ENCODE peak calls at places on chromosomes 5 and 9, in four cellular contexts. Z is RWPE1, B is SJSA1, T is neuronal stem cell. U is an unnamed sample.

GRCh38 chr5:1846583-1846982 is 36.1 kb downstream of the IRX4 start:
- DNase-seq in Z (no peak), B (no peak), T (no peak), U (no peak)

GRCh38 chr5:1763960-1764605 is 35.6 kb downstream of the MRPL36 start:
- DNase-seq in Z (no peak), B (no peak), T (no peak), U (no peak)

GRCh38 chr5:53069626-53070025 is 39.9 kb downstream of the MOCS2 start:
- DNase-seq in Z (no peak), B (peak), T (no peak), U (peak)

GRCh38 chr9:104831681-104832080 is 67.8 kb downstream of the NIPSNAP3B start:
- DNase-seq in Z (peak), B (peak), T (no peak), U (peak)

GRCh38 chr5:134114886-134115805 is 665 bp downstream of the TCF7 start:
- DNase-seq in Z (peak), B (peak), T (no peak), U (no peak)

GRCh38 chr9:128735373-128735772 is 11.4 kb upstream of the ZDHHC12 start:
- DNase-seq in Z (no peak), B (no peak), T (no peak), U (no peak)

GRCh38 chr5:150175536-150175935 is 9.0 kb downstream of the CDX1 start:
- DNase-seq in Z (peak), B (peak), T (no peak), U (no peak)

GRCh38 chr9:126621919-126622735 is 8.4 kb downstream of the LMX1B start:
- DNase-seq in Z (no peak), B (no peak), T (no peak), U (no peak)

GRCh38 chr9:111896942-111897830 is 572 bp downstream of the UGCG start:
- DNase-seq in Z (peak), B (peak), T (no peak), U (no peak)

GRCh38 chr5:94690778-94691177 is 72.3 kb downstream of the SLF1 start:
- DNase-seq in Z (no peak), B (no peak), T (no peak), U (no peak)

GRCh38 chr9:15510789-15511575 is at the start of gene PSIP1:
- DNase-seq in Z (peak), B (peak), T (peak), U (no peak)

GRCh38 chr5:153835891-153836515 is 202.7 kb downstream of the FAM114A2 start:
- DNase-seq in Z (no peak), B (no peak), T (no peak), U (no peak)

GRCh38 chr5:68499952-68500351 is 284.4 kb downstream of the PIK3R1 start:
- DNase-seq in Z (peak), B (no peak), T (no peak), U (no peak)

GRCh38 chr5:84304591-84304990 is 80.1 kb downstream of the EDIL3 start:
- DNase-seq in Z (no peak), B (no peak), T (no peak), U (no peak)

GRCh38 chr5:32352685-32353084 is 39.9 kb upstream of the MTMR12 start:
- DNase-seq in Z (no peak), B (no peak), T (no peak), U (no peak)

GRCh38 chr5:179266291-179267070 is 78.8 kb downstream of the ADAMTS2 start:
- DNase-seq in Z (no peak), B (no peak), T (no peak), U (no peak)

GRCh38 chr9:115189686-115190085 is 71.7 kb upstream of the TNC start:
- DNase-seq in Z (no peak), B (no peak), T (no peak), U (no peak)

GRCh38 chr9:109956811-109957440 is 176.9 kb downstream of the PALM2AKAP2 start:
- DNase-seq in Z (no peak), B (no peak), T (peak), U (no peak)

GRCh38 chr9:130579738-130580463 is 524 bp downstream of the FUBP3 start:
- DNase-seq in Z (peak), B (no peak), T (no peak), U (no peak)

GRCh38 chr5:35066260-35066795 is 18.6 kb upstream of the AGXT2 start:
- DNase-seq in Z (no peak), B (no peak), T (no peak), U (no peak)

GRCh38 chr5:173573126-173573960 is 43.1 kb downstream of the BOD1 start:
- DNase-seq in Z (peak), B (peak), T (peak), U (no peak)

GRCh38 chr5:148933903-148934432 is 107.6 kb downstream of the ADRB2 start:
- DNase-seq in Z (no peak), B (no peak), T (no peak), U (no peak)

GRCh38 chr9:32741706-32742105 is 41.6 kb upstream of the TMEM215 start:
- DNase-seq in Z (peak), B (peak), T (peak), U (no peak)

GRCh38 chr5:144313147-144313726 is 142.6 kb downstream of the KCTD16 start:
- DNase-seq in Z (no peak), B (no peak), T (no peak), U (no peak)

GRCh38 chr5:59640411-59640810 is 253.1 kb downstream of the PDE4D start:
- DNase-seq in Z (no peak), B (no peak), T (no peak), U (no peak)

GRCh38 chr9:2630158-2630557 is 8.6 kb downstream of the VLDLR start:
- DNase-seq in Z (no peak), B (no peak), T (no peak), U (no peak)

GRCh38 chr9:123743737-123744136 is 186.2 kb downstream of the DENND1A start:
- DNase-seq in Z (no peak), B (no peak), T (no peak), U (no peak)

GRCh38 chr9:2818486-2819121 is 25.3 kb downstream of the PUM3 start:
- DNase-seq in Z (no peak), B (no peak), T (no peak), U (no peak)

GRCh38 chr9:125110464-125110863 is 32.9 kb downstream of the SCAI start:
- DNase-seq in Z (no peak), B (no peak), T (no peak), U (no peak)

GRCh38 chr9:75788006-75788634 is 102.4 kb upstream of the PCSK5 start:
- DNase-seq in Z (no peak), B (no peak), T (no peak), U (no peak)

GRCh38 chr9:91905958-91906585 is 44.0 kb downstream of the ROR2 start:
- DNase-seq in Z (peak), B (peak), T (no peak), U (no peak)

GRCh38 chr5:5331838-5332237 is 90.6 kb upstream of the ICE1 start:
- DNase-seq in Z (no peak), B (no peak), T (no peak), U (no peak)

GRCh38 chr5:78612227-78613150 is 36.1 kb downstream of the LHFPL2 start:
- DNase-seq in Z (no peak), B (no peak), T (no peak), U (no peak)
- H3K27ac ChIP-seq in Z (no peak), B (no peak), T (no peak), U (no peak)

GRCh38 chr5:138455191-138455930 is 9.9 kb upstream of the EGR1 start:
- DNase-seq in Z (no peak), B (no peak), T (no peak), U (no peak)
- H3K27ac ChIP-seq in Z (no peak), B (no peak), T (no peak), U (no peak)

GRCh38 chr9:99173570-99174504 is 47.9 kb downstream of the ALG2 start:
- DNase-seq in Z (no peak), B (no peak), T (no peak), U (no peak)
- H3K27ac ChIP-seq in Z (no peak), B (no peak), T (peak), U (no peak)

DNA sequence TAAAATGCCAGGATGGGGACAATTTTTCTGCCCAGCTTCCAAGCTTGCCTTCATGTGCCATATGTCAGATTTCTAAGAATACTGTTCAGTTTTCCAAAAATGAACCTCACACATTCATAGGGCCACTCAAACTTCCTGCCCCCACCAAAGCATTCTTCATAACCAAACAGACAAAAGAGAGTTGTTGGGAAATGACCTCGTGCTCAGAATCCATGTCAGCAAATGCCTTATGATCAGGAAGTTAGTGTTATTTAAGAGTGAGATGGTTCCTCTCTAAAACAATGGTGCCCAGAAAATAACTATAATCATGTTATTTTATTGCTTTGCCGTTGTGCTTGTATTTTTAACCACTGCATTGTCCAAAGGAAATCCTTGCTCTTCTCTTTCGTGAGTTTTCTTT is 208.2 kb downstream of the ZNF608 start:
- DNase-seq in Z (no peak), B (no peak), T (no peak), U (no peak)
- H3K27ac ChIP-seq in Z (no peak), B (no peak), T (no peak), U (no peak)

DNA sequence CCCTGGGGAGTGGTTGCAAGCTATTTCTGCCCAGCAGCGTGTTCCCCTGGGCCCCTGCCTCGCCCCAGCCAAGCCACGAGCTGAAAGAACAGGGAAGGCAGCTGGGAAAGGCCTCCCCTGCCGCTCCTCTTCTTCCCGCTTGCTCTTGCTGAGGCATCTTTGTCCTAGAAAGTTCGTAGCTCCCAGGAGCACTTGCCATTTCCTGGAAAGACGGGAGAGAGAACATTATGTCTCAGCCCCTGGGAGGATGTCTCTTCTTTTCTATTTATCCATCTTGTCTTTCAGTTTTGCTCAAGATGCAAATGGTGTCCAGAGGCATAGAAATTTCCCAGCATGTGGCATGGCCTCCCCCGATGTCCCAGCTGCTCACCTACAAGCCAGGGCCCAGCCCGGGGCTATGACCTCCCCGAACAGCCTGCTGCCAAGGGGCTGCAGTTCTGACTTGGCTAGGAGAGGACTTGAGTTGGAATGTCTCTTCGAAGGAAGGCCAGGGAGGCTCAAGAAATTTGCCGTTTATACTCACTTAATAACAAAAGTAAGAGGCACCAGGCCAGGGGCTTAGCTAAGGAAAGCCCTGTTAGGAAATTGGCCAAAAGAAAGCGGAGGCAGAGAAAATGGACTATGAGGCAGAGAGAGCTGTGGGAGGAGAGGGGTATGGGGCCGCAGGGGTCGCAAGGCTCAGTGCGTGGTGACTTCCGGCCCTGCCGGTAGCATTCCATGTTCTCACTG is 87.3 kb downstream of the LIFR start:
- DNase-seq in Z (no peak), B (no peak), T (no peak), U (no peak)
- H3K27ac ChIP-seq in Z (peak), B (peak), T (no peak), U (no peak)

U was measured in epithelial cell of prostate.